ENCODE peak calls at places on chromosomes 16 and 17, in four cellular contexts. P, V, N and C are unnamed samples.

GRCh38 chr17:82631544-82631943 is 16.7 kb downstream of the WDR45B start:
- DNase-seq in V (no peak), N (no peak), P (no peak), C (no peak)

GRCh38 chr17:36899250-36900129 is 37.8 kb upstream of the LHX1 start:
- DNase-seq in N (no peak), V (no peak), P (no peak), C (no peak)

GRCh38 chr16:19382887-19383816 is 34.5 kb upstream of the TMC5 start:
- DNase-seq in P (no peak), N (no peak), V (no peak), C (peak; percentile 46)

GRCh38 chr16:62029947-62030346 is 6.3 kb downstream of the CDH8 start:
- DNase-seq in V (no peak), N (no peak), P (no peak), C (no peak)

GRCh38 chr17:31481783-31482081 is 90.3 kb downstream of the RAB11FIP4 start:
- DNase-seq in N (no peak), V (no peak), P (no peak), C (peak; percentile 47)

GRCh38 chr17:71438631-71439146 is 682.1 kb upstream of the SOX9 start:
- DNase-seq in N (peak; percentile 25), V (peak; percentile 90), P (peak; percentile 98), C (peak; percentile 32)

GRCh38 chr16:2273931-2274330 is 6.0 kb upstream of the RNPS1 start:
- DNase-seq in V (no peak), N (no peak), P (no peak), C (no peak)

GRCh38 chr17:71592431-71592830 is 528.4 kb upstream of the SOX9 start:
- DNase-seq in V (no peak), P (no peak), N (no peak), C (no peak)

GRCh38 chr17:20028436-20028835 is 19.3 kb downstream of the SPECC1 start:
- DNase-seq in N (no peak), P (no peak), V (no peak), C (no peak)

GRCh38 chr16:12245923-12246290 is 269.4 kb downstream of the SNX29 start:
- DNase-seq in P (no peak), N (no peak), V (no peak), C (no peak)

GRCh38 chr16:68356919-68357286 is 46.1 kb downstream of the PRMT7 start:
- DNase-seq in P (no peak), N (no peak), V (no peak), C (no peak)

GRCh38 chr17:17032131-17032692 is 10.0 kb upstream of the MPRIP start:
- DNase-seq in V (no peak), N (peak; percentile 64), P (peak; percentile 89), C (peak; percentile 97)

GRCh38 chr16:25110392-25110947 is 1.1 kb upstream of the LCMT1 start:
- DNase-seq in P (no peak), N (no peak), V (no peak), C (no peak)

GRCh38 chr16:55041540-55042234 is 111.0 kb downstream of the IRX5 start:
- DNase-seq in V (no peak), P (no peak), N (no peak), C (no peak)

GRCh38 chr17:83152745-83153611 is 73.6 kb downstream of the METRNL start:
- DNase-seq in N (no peak), P (no peak), V (no peak), C (no peak)

GRCh38 chr17:9125722-9126121 is 104.4 kb downstream of the NTN1 start:
- DNase-seq in N (no peak), V (no peak), P (no peak), C (no peak)

GRCh38 chr16:66273644-66274334 is 92.7 kb upstream of the CDH5 start:
- DNase-seq in V (no peak), N (no peak), P (peak; percentile 54), C (peak; percentile 95)

GRCh38 chr16:23903001-23903414 is 67.2 kb downstream of the PRKCB start:
- DNase-seq in V (no peak), P (no peak), N (no peak), C (no peak)

GRCh38 chr17:65438708-65439294 is 122.6 kb downstream of the AXIN2 start:
- DNase-seq in P (peak; percentile 22), N (peak; percentile 83), V (no peak), C (peak; percentile 56)

GRCh38 chr17:7558544-7559306 is at the start of gene TNFSF13:
- DNase-seq in P (no peak), V (no peak), N (no peak), C (no peak)

GRCh38 chr16:90016339-90016950 is 2.8 kb downstream of the DBNDD1 start:
- DNase-seq in V (no peak), P (no peak), N (no peak), C (peak; percentile 39)
- H2AFZ ChIP-seq in V (no peak overlapping the region), P (no peak overlapping the region), N (no peak overlapping the region), C (no peak overlapping the region)

GRCh38 chr16:84618428-84619102 is 687 bp upstream of the COTL1 start:
- DNase-seq in V (peak; percentile 99), P (peak; percentile 98), N (peak; percentile 65), C (peak; percentile 96)
- H3K4me3 ChIP-seq in V (peak overlapping the region; percentile 51), P (peak overlapping the region; percentile 0), N (no peak overlapping the region), C (peak overlapping the region; percentile 61)

GRCh38 chr17:5819921-5820685 is 235.8 kb upstream of the NLRP1 start:
- DNase-seq in P (no peak), N (no peak), V (no peak), C (peak; percentile 57)
- H2AFZ ChIP-seq in P (peak overlapping the region; percentile 48), N (no peak overlapping the region), V (no peak overlapping the region), C (no peak overlapping the region)

GRCh38 chr16:86618431-86619262 is 40.3 kb downstream of the FOXL1 start:
- DNase-seq in N (no peak), P (peak; percentile 64), V (no peak), C (no peak)
- H3K4me3 ChIP-seq in N (peak overlapping the region; percentile 17), P (peak overlapping the region; percentile 16), V (no peak overlapping the region), C (peak overlapping the region; percentile 44)

GRCh38 chr17:76130473-76130872 is 10.6 kb downstream of the FOXJ1 start:
- DNase-seq in P (no peak), V (no peak), N (no peak), C (peak; percentile 62)
- H2AFZ ChIP-seq in P (no peak overlapping the region), V (no peak overlapping the region), N (no peak overlapping the region), C (no peak overlapping the region)

GRCh38 chr17:4536259-4536741 is 18.9 kb downstream of the MYBBP1A start:
- DNase-seq in V (no peak), P (no peak), N (no peak), C (no peak)
- H3K4me3 ChIP-seq in V (no peak overlapping the region), P (no peak overlapping the region), N (no peak overlapping the region), C (no peak overlapping the region)

GRCh38 chr16:56191807-56192643 is 736 bp downstream of the GNAO1 start:
- DNase-seq in N (no peak), P (no peak), V (no peak), C (peak; percentile 75)
- H2AFZ ChIP-seq in N (no peak overlapping the region), P (peak overlapping the region; percentile 91), V (no peak overlapping the region), C (no peak overlapping the region)

DNA sequence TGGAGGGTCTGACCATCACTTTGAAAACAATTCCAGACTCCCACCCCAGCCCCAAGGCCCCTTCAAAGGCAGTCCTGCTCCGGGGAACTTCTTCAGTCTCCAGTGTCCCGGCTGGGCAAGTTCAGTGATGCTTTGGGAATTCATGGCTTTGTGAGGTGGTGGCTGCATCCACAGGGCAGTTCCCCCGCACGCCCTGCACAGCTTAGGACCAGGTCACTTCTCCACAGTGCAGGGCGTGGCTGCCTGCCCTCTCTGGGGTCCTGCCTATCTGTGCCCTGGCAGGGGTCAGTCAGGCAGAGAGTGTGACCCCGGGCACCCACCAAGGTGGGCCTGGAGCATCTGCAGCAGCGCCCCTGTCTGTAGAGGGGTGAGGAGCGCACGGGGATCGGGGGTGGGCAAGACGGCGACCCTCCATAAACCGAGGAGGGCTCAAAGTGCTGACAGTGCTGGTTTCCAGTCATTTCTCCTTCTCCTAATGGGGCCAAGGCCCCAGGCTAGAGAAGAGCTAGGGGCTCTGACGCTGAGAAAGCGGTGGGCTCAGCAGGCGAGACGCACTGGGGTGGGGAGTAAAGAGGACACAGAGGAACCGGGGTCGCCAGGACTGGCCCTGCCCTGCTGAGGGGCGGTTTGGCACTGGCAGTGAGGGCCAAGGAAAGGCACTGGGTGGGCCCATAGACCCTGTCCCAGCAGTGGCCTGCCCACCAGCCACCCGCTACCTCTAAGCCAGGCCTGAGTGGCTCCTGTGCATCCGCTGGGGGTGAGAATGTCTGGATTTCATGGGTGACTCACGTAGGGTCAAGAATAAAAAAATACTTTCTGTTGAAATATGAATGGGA is 4.2 kb upstream of the ARHGAP27 start:
- DNase-seq in P (peak; percentile 13), V (no peak), N (no peak), C (peak; percentile 63)
- H3K4me3 ChIP-seq in P (no peak overlapping the region), V (no peak overlapping the region), N (no peak overlapping the region), C (no peak overlapping the region)

GRCh38 chr16:84212631-84213030 is 21.7 kb downstream of the ADAD2 start:
- DNase-seq in N (no peak), V (no peak), P (no peak), C (peak; percentile 27)
- H2AFZ ChIP-seq in N (no peak overlapping the region), V (no peak overlapping the region), P (no peak overlapping the region), C (no peak overlapping the region)